ENCODE peak calls at places on chromosomes 3 and 15, in four cellular contexts. One of them, this sample, is unnamed. For H3K4me1, the result is how much of the 10 kb centered on the place peaks cover.

GRCh38 chr3:89320186-89320585 is 212.8 kb downstream of the EPHA3 start:
- DNase-seq in CD4-positive, alpha-beta memory T cell: no peak
- DNase-seq in body of pancreas: no peak
- DNase-seq in upper lobe of right lung: no peak
- DNase-seq in this sample: no peak

GRCh38 chr15:89328398-89329254 is 6.0 kb downstream of the POLG start:
- DNase-seq in CD4-positive, alpha-beta memory T cell: no peak
- DNase-seq in body of pancreas: no peak
- DNase-seq in upper lobe of right lung: no peak
- DNase-seq in this sample: no peak

GRCh38 chr15:92629975-92630626 is 25.5 kb downstream of the FAM174B start:
- DNase-seq in CD4-positive, alpha-beta memory T cell: no peak
- DNase-seq in body of pancreas: no peak
- DNase-seq in upper lobe of right lung: peak
- DNase-seq in this sample: no peak

GRCh38 chr15:74062236-74062635 is 20.1 kb downstream of the GOLGA6A start:
- DNase-seq in CD4-positive, alpha-beta memory T cell: no peak
- DNase-seq in body of pancreas: no peak
- DNase-seq in upper lobe of right lung: no peak
- DNase-seq in this sample: no peak

GRCh38 chr15:66948294-66948693 is 117.1 kb upstream of the SMAD3 start:
- DNase-seq in CD4-positive, alpha-beta memory T cell: no peak
- DNase-seq in body of pancreas: no peak
- DNase-seq in upper lobe of right lung: no peak
- DNase-seq in this sample: no peak

GRCh38 chr3:16824085-16824696 is 60.6 kb upstream of the PLCL2 start:
- DNase-seq in CD4-positive, alpha-beta memory T cell: peak
- DNase-seq in body of pancreas: no peak
- DNase-seq in upper lobe of right lung: no peak
- DNase-seq in this sample: peak

GRCh38 chr3:21704796-21705195 is 46.2 kb downstream of the ZNF385D start:
- DNase-seq in CD4-positive, alpha-beta memory T cell: no peak
- DNase-seq in body of pancreas: no peak
- DNase-seq in upper lobe of right lung: no peak
- DNase-seq in this sample: no peak

GRCh38 chr3:15781637-15782402 is 16.0 kb downstream of the ANKRD28 start:
- DNase-seq in CD4-positive, alpha-beta memory T cell: no peak
- DNase-seq in body of pancreas: peak
- DNase-seq in upper lobe of right lung: no peak
- DNase-seq in this sample: no peak

GRCh38 chr3:196569003-196569516 is 600 bp downstream of the FBXO45 start:
- DNase-seq in CD4-positive, alpha-beta memory T cell: no peak
- DNase-seq in body of pancreas: peak
- DNase-seq in upper lobe of right lung: peak
- DNase-seq in this sample: peak

GRCh38 chr15:99104788-99105515 is at the start of gene SYNM:
- DNase-seq in CD4-positive, alpha-beta memory T cell: peak
- DNase-seq in body of pancreas: peak
- DNase-seq in upper lobe of right lung: peak
- DNase-seq in this sample: no peak

GRCh38 chr3:101204246-101204645 is 116.1 kb downstream of the IMPG2 start:
- DNase-seq in CD4-positive, alpha-beta memory T cell: no peak
- DNase-seq in body of pancreas: no peak
- DNase-seq in upper lobe of right lung: no peak
- DNase-seq in this sample: no peak

DNA sequence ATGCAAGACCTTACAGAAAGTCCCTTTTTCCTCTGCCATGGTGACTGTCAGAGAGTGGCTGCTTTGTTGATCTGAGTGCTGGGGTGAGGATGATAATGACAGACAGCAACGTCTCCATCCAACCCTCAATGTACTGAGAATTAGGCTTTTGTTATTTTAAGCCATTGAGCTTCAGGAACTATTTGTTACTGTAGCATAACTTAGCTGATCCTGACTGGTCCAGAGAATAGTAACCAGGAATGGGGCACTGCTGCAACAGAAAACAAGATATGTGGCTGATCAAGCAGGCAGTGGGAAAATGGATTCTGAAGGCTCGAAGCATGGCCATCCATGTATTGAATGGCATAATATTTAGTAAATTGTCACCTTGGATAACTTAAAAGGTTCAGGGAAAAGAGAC is 5.2 kb upstream of the KLF13 start:
- DNase-seq in CD4-positive, alpha-beta memory T cell: no peak
- DNase-seq in body of pancreas: no peak
- DNase-seq in upper lobe of right lung: no peak
- DNase-seq in this sample: no peak
- H3K4me1 ChIP-seq in CD4-positive, alpha-beta memory T cell: under half
- H3K4me1 ChIP-seq in body of pancreas: under half
- H3K4me1 ChIP-seq in upper lobe of right lung: under half
- H3K4me1 ChIP-seq in this sample: under half

GRCh38 chr3:139522421-139522820 is 17.1 kb downstream of the RBP1 start:
- DNase-seq in CD4-positive, alpha-beta memory T cell: no peak
- DNase-seq in body of pancreas: no peak
- DNase-seq in upper lobe of right lung: no peak
- DNase-seq in this sample: no peak
- H3K27ac ChIP-seq in CD4-positive, alpha-beta memory T cell: no peak
- H3K27ac ChIP-seq in body of pancreas: no peak
- H3K27ac ChIP-seq in upper lobe of right lung: no peak
- H3K27ac ChIP-seq in this sample: no peak

GRCh38 chr3:188468196-188468595 is 314.2 kb downstream of the LPP start:
- DNase-seq in CD4-positive, alpha-beta memory T cell: no peak
- DNase-seq in body of pancreas: no peak
- DNase-seq in upper lobe of right lung: no peak
- DNase-seq in this sample: no peak
- H3K4me1 ChIP-seq in CD4-positive, alpha-beta memory T cell: under half
- H3K4me1 ChIP-seq in body of pancreas: under half
- H3K4me1 ChIP-seq in upper lobe of right lung: under half
- H3K4me1 ChIP-seq in this sample: under half

DNA sequence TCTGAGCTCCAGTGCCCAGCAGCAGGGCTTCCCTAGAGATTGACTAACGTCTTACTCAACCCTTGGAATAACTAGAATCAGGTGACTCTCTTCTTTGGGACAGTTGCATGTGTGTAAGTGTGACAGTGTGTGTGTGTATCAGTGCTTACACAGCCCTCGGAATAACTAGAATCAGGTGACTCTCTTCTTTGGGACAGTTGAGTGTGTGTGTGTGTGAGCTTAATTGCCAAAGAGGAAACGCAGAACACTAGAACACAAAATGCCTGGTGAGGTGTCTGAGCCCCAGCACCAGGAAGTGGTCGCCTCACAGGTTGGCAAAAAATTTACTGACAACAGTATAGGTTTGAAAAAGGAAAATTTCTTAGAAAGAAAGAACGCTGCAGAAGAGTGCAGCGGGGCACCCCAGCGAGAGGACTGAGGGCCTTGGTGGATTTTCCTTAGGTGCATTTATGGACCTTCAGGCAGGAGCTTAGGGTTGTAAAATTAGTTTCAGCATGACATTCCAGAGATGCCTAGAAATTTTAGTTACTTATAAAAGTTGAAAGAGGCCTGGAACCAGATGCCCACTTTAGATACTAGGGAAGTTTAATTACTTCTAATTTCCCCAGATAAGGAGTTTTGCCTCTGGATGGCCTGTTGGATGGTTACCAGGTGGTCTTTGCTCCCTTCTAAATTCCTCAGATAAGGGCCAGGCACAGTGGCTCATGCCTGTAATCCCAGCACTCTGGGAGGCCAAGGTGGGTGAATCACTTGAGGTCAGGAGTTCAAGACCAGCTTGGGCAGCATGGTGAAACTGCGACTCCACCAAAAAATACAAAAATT is 3.7 kb upstream of the WDR82 start:
- DNase-seq in CD4-positive, alpha-beta memory T cell: peak
- DNase-seq in body of pancreas: no peak
- DNase-seq in upper lobe of right lung: peak
- DNase-seq in this sample: peak
- H3K27ac ChIP-seq in CD4-positive, alpha-beta memory T cell: peak
- H3K27ac ChIP-seq in body of pancreas: peak
- H3K27ac ChIP-seq in upper lobe of right lung: peak
- H3K27ac ChIP-seq in this sample: peak